ENCODE peak calls at places on chromosomes 1 and 21, in five cellular contexts. L is OCI-LY7, G is fibroblast of lung, X is CD14-positive monocyte, P is A549. V is an unnamed sample.

GRCh38 chr1:232057217-232057895 is 430.8 kb downstream of the DISC1 start:
- DNase-seq in L (no peak), G (no peak), X (no peak), P (no peak), V (no peak)

GRCh38 chr1:110464340-110464739 is 13.4 kb downstream of the PROK1 start:
- DNase-seq in L (no peak), G (peak), X (no peak), P (peak), V (no peak)

GRCh38 chr1:163195728-163196448 is 6.8 kb downstream of the RGS5 start:
- DNase-seq in L (no peak), G (peak), X (no peak), P (no peak), V (no peak)

GRCh38 chr21:16291296-16291695 is 561.5 kb downstream of the USP25 start:
- DNase-seq in L (no peak), G (no peak), X (no peak), P (no peak), V (no peak)

GRCh38 chr1:27099154-27099903 is 55.6 kb downstream of the SLC9A1 start:
- DNase-seq in L (peak), G (peak), X (peak), P (peak), V (peak)

GRCh38 chr21:32674731-32675130 is 53.1 kb downstream of the SYNJ1 start:
- DNase-seq in L (no peak), G (no peak), X (no peak), P (no peak), V (no peak)

GRCh38 chr1:196309386-196309785 is 298.9 kb downstream of the KCNT2 start:
- DNase-seq in L (peak), G (peak), X (no peak), P (peak), V (no peak)

GRCh38 chr1:183191833-183192232 is 5.8 kb downstream of the LAMC2 start:
- DNase-seq in L (no peak), G (peak), X (no peak), P (peak), V (no peak)

GRCh38 chr1:163178628-163179027 is 24.1 kb downstream of the RGS5 start:
- DNase-seq in L (no peak), G (no peak), X (no peak), P (no peak), V (no peak)

GRCh38 chr1:223216482-223217205 is 73.6 kb upstream of the TLR5 start:
- DNase-seq in L (no peak), G (no peak), X (no peak), P (no peak), V (no peak)

GRCh38 chr1:159908255-159908905 is 8.4 kb upstream of the CFAP45 start:
- DNase-seq in L (no peak), G (no peak), X (peak), P (no peak), V (no peak)

GRCh38 chr1:3892748-3893147 is 7.3 kb downstream of the C1orf174 start:
- DNase-seq in L (no peak), G (no peak), X (no peak), P (no peak), V (no peak)

GRCh38 chr21:42973991-42974831 is at the start of gene PKNOX1:
- DNase-seq in L (peak), G (peak), X (peak), P (peak), V (peak)

GRCh38 chr1:206455681-206456344 is 14.5 kb upstream of the IKBKE start:
- DNase-seq in L (no peak), G (no peak), X (no peak), P (no peak), V (no peak)

GRCh38 chr1:174642393-174642792 is 194.6 kb downstream of the GPR52 start:
- DNase-seq in L (no peak), G (no peak), X (no peak), P (no peak), V (no peak)

GRCh38 chr1:202952818-202953217 is 5.3 kb downstream of the ADIPOR1 start:
- DNase-seq in L (no peak), G (peak), X (peak), P (no peak), V (no peak)

GRCh38 chr1:209513226-209513625 is 70.3 kb upstream of the CAMK1G start:
- DNase-seq in L (peak), G (peak), X (no peak), P (peak), V (peak)

GRCh38 chr1:62012821-62013220 is 181.8 kb upstream of the L1TD1 start:
- DNase-seq in L (no peak), G (peak), X (no peak), P (no peak), V (no peak)

GRCh38 chr1:204837440-204838084 is 33.1 kb upstream of the NFASC start:
- DNase-seq in L (peak), G (peak), X (no peak), P (peak), V (peak)

GRCh38 chr1:110111081-110111480 is 1.2 kb upstream of the UBL4B start:
- DNase-seq in L (no peak), G (no peak), X (no peak), P (no peak), V (no peak)

GRCh38 chr1:206803221-206803730 is 31.0 kb upstream of the IL10 start:
- DNase-seq in L (peak), G (no peak), X (no peak), P (no peak), V (peak)

GRCh38 chr1:245153081-245153644 is 1.6 kb upstream of the KIF26B start:
- DNase-seq in L (peak), G (peak), X (no peak), P (peak), V (peak)

GRCh38 chr1:38018864-38019343 is 6.4 kb downstream of the UTP11 start:
- DNase-seq in L (peak), G (peak), X (no peak), P (no peak), V (peak)

GRCh38 chr1:110176299-110176956 is 26.1 kb downstream of the SLC6A17 start:
- DNase-seq in L (no peak), G (no peak), X (peak), P (no peak), V (no peak)

GRCh38 chr1:216175714-216176113 is 247.5 kb downstream of the USH2A start:
- DNase-seq in L (no peak), G (no peak), X (no peak), P (no peak), V (no peak)

GRCh38 chr1:203288351-203288894 is 16.9 kb upstream of the BTG2 start:
- DNase-seq in L (no peak), G (no peak), X (no peak), P (no peak), V (no peak)

GRCh38 chr1:27605796-27606707 is 2.1 kb upstream of the AHDC1 start:
- DNase-seq in L (peak), G (peak), X (no peak), P (peak), V (no peak)

GRCh38 chr1:2344744-2345296 is 46.5 kb downstream of the MORN1 start:
- DNase-seq in L (no peak), G (no peak), X (peak), P (no peak), V (no peak)

GRCh38 chr1:200372885-200373181 is 37.0 kb downstream of the ZNF281 start:
- DNase-seq in L (no peak), G (no peak), X (no peak), P (no peak), V (no peak)

GRCh38 chr1:70667771-70668170 is 256.7 kb downstream of the CTH start:
- DNase-seq in L (no peak), G (no peak), X (no peak), P (no peak), V (no peak)

GRCh38 chr1:101314244-101314643 is 77.4 kb downstream of the S1PR1 start:
- DNase-seq in L (no peak), G (no peak), X (no peak), P (no peak), V (peak)

GRCh38 chr1:37930246-37931142 is 16.4 kb downstream of the INPP5B start:
- DNase-seq in L (peak), G (no peak), X (no peak), P (no peak), V (peak)

GRCh38 chr1:45005761-45006160 is 5.4 kb downstream of the HECTD3 start:
- DNase-seq in L (no peak), G (no peak), X (no peak), P (no peak), V (no peak)

DNA sequence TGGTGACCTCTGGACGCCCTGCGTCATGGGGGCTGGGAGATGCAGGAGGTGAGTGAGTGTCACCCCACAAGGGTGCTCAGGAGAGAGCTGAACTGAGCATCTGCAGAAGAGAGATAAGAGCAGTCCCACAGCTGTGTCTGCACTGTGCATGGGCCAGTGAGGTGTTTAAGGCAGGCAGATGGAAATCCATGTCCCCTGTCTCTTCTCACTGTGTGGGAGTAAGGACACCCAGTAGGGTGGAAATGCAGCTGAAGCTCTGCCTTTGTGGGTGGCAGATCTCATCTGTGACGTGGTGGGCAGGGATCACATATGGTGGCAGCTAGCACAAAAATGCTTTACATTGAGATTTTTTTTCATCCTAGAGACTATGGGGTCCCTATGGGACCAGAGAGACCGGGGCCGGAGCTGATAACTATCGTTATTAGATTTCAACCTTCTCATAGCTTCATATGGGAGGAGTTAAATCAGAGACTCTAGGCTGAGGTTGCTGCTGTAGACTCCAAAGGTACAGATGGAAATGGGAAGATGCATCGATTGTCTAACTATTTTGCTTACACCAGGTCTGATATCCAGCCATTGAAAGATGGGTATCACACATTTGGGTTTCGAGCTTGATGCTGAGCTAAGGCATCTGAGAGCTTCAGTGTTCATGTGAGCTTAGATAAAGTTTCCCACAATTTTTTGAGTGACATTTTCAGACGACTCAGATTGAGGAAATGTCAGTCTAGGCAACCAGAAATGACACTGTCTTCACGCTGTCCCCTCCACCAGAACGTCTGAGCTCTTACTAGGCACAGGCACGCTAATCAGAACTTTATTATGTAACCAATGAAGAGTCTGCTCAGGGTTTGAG is 65.3 kb upstream of the PSEN2 start:
- DNase-seq in L (no peak), G (no peak), X (no peak), P (no peak), V (no peak)
- TF ChIP-seq CTCF in L (no peak), G (no peak), X (no peak), P (no peak), V (no peak)

GRCh38 chr1:1279028-1279427 is 1.2 kb upstream of the SCNN1D start:
- DNase-seq in L (no peak), G (no peak), X (no peak), P (no peak), V (no peak)

GRCh38 chr1:1282998-1283397 is 2.8 kb downstream of the SCNN1D start:
- DNase-seq in L (no peak), G (no peak), X (peak), P (no peak), V (no peak)

GRCh38 chr1:1280782-1281481 is 696 bp downstream of the SCNN1D start:
- DNase-seq in L (no peak), G (no peak), X (no peak), P (no peak), V (no peak)

GRCh38 chr1:1283821-1284220 is 3.6 kb downstream of the SCNN1D start:
- DNase-seq in L (peak), G (no peak), X (no peak), P (no peak), V (peak)

DNA sequence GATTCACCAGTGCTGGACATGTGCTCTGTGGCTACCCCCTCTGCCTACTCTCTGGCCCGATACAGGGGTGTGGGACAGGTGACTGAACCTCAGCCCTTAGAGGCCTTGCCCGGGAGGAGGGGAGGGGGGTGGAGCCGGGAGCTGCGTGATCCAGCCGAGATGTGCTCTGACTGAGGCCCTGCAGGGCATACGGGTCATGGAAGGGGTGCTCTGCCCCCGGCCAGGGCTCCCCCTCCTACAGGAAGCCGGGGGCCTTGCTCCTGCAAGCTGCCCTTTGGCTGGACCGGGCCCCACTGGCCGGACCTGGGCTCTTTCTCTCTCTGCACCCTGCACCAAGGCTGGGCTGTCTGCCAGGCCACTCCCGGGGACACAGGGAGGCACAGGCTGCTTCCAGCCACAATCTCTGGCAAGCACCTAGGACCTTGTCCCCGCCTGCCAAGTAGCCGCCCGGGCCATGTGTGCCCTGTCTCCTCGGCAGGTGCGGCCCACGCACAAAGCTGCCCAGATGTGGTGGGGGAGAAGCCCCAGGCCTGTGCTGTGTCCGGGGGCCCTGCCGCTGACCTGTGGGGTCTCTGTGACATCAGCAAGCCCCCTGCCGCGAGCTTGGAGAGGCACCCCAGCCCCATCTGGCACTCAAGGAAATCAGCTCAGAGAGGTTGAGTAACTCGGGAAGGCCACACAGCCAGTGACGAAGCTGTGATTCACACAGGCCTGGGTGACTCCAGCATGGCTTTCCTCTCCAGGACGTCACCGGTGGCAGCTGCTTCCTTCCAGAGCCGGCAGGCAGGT is 1.5 kb downstream of the SCNN1D start:
- DNase-seq in L (no peak), G (no peak), X (peak), P (no peak), V (no peak)
- TF ChIP-seq CTCF in L (no peak), G (no peak), X (no peak), P (no peak), V (no peak)

GRCh38 chr1:161115132-161115711 is 2.6 kb downstream of the PFDN2 start:
- DNase-seq in L (no peak), G (peak), X (no peak), P (peak), V (no peak)
- TF ChIP-seq CTCF in L (no peak), G (no peak), X (no peak), P (no peak), V (no peak)

DNA sequence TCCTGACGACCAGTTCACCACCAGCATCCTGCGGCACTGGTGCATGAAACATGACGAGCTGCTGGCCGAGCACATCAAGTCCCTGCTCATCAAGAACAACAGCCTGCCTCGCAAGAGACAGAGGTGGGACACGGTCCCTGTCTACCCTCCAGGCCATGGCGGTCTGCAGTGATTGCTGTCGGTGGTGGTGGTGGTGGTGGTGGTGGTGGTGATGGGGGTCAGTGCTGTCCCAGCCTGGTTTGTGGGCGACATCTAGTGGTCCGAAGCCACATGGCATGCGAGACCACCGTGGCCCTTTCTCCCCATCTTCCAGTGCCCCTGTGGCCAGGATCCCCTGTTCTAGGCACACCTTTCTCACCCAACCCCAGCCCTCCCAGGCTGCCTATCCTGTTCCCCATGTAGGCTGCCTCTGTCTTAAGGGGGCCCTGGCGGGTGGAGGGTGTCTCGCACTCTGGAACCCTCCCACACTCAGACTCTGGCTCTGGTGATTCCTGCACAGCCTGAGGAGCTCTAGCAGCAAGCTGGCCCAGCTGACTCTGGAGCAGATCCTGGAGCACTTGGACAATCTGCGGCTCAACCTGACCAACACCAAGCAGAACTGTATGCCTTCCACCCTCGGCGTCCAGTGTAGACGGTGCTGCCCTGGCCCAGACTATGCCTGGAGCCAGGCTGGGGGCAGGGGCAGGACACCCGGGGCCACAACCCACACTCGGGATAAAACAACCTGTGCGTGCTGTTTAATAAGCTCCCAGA is 3.2 kb upstream of the SLC27A3 start:
- DNase-seq in L (peak), G (no peak), X (no peak), P (peak), V (no peak)
- TF ChIP-seq CTCF in L (peak), G (peak), X (no peak), P (peak), V (peak)

GRCh38 chr1:81559662-81560350 is 240.9 kb upstream of the ADGRL2 start:
- DNase-seq in L (no peak), G (peak), X (no peak), P (peak), V (no peak)
- TF ChIP-seq CTCF in L (peak), G (peak), X (no peak), P (peak), V (no peak)

GRCh38 chr1:41660570-41661427 is 176.3 kb upstream of the EDN2 start:
- DNase-seq in L (no peak), G (no peak), X (no peak), P (no peak), V (no peak)

GRCh38 chr1:41663671-41664400 is 179.4 kb upstream of the EDN2 start:
- DNase-seq in L (no peak), G (peak), X (no peak), P (no peak), V (no peak)

GRCh38 chr1:41662061-41662655 is 177.7 kb upstream of the EDN2 start:
- DNase-seq in L (no peak), G (peak), X (peak), P (peak), V (peak)

GRCh38 chr1:41661428-41662060 is 177.1 kb upstream of the EDN2 start:
- DNase-seq in L (no peak), G (no peak), X (no peak), P (no peak), V (peak)

DNA sequence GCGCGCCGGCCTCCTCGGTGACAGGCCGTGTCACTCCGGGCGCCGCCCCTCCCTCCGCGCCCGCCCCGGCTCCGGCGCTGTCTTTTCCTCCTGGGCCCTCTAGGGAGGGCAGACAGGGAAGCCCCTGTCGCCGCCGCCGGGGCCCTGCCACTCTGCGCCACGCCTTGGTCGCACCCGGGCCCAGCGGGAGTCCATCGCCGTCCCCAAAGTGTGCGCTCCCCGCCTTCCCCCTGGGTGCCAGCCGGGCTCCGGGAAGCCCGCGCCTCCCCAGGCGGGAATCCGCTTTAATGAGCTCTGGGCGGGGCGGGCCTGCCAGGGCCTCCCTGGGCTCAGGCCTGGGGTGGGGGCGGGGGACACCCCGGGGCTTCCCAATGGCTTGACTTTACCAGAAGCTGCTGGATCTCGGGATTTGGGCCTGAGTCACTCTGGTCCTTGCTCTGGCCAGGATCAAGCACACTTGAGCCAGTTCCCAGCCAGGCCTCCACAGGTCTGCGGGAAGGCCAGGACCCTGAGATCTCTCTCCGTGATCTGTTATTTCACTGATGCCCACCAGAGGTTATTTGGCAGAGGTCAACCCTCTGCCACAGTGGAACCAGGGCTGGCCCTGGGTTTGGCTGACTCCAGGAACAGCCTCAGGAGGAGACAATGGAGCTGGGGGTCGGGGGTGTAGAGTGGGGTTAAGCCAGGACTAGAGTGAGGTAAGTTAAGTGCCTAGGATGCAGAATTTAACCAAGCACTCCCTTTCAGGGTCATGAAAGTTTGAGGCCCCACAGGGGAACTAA is 178.4 kb upstream of the EDN2 start:
- DNase-seq in L (no peak), G (peak), X (no peak), P (peak), V (peak)
- TF ChIP-seq CTCF in L (no peak), G (no peak), X (no peak), P (no peak), V (no peak)

GRCh38 chr1:48123647-48124046 is 98.9 kb upstream of the SLC5A9 start:
- DNase-seq in L (no peak), G (no peak), X (no peak), P (no peak), V (no peak)
- TF ChIP-seq CTCF in L (no peak), G (no peak), X (no peak), P (no peak), V (no peak)

V was measured in GM13976.